ENCODE peak calls at places on chromosomes 4 and X, in four cellular contexts. H is sigmoid colon, I is stomach, F is esophagus muscularis mucosa. D is an unnamed sample.

GRCh38 chr4:114396808-114397207 is 201.8 kb upstream of the UGT8 start:
- DNase-seq in H (no peak), I (no peak), F (no peak), D (no peak)

GRCh38 chr4:173264245-173264959 is 69.8 kb downstream of the HMGB2 start:
- DNase-seq in H (peak; percentile 69), I (peak; percentile 34), F (no peak), D (no peak)

GRCh38 chrX:2707334-2707760 is 16.3 kb downstream of the CD99 start:
- DNase-seq in H (peak; percentile 76), I (peak; percentile 28), F (peak; percentile 95), D (peak; percentile 52)

GRCh38 chr4:5051210-5051691 is at the start of gene STK32B:
- DNase-seq in H (peak; percentile 83), I (peak; percentile 68), F (peak; percentile 92), D (peak; percentile 24)

GRCh38 chrX:114087543-114087942 is 496.3 kb upstream of the HTR2C start:
- DNase-seq in H (no peak), I (no peak), F (no peak), D (no peak)

GRCh38 chrX:121832446-121832845 is 785.0 kb downstream of the GLUD2 start:
- DNase-seq in H (no peak), I (no peak), F (no peak), D (no peak)

GRCh38 chr4:26162095-26162494 is 158.7 kb upstream of the RBPJ start:
- DNase-seq in H (no peak), I (no peak), F (no peak), D (no peak)

GRCh38 chr4:93199492-93199891 is 629.1 kb upstream of the ATOH1 start:
- DNase-seq in H (no peak), I (no peak), F (no peak), D (no peak)

GRCh38 chr4:61376301-61376700 is 176.2 kb downstream of the ADGRL3 start:
- DNase-seq in H (no peak), I (no peak), F (no peak), D (no peak)

GRCh38 chr4:1609901-1610790 is 74.0 kb downstream of the FAM53A start:
- DNase-seq in H (peak; percentile 61), I (no peak), F (no peak), D (no peak)

GRCh38 chrX:154298312-154298711 is 2.7 kb downstream of the TKTL1 start:
- DNase-seq in H (no peak), I (no peak), F (no peak), D (no peak)

GRCh38 chrX:20001615-20002014 is 10.8 kb upstream of the BCLAF3 start:
- DNase-seq in H (no peak), I (no peak), F (no peak), D (no peak)

GRCh38 chrX:2640436-2641150 is 50.5 kb upstream of the CD99 start:
- DNase-seq in H (no peak), I (no peak), F (no peak), D (no peak)

GRCh38 chr4:26000274-26000950 is 86.4 kb downstream of the SMIM20 start:
- DNase-seq in H (no peak), I (no peak), F (no peak), D (no peak)

GRCh38 chr4:129583868-129584267 is 487.9 kb downstream of the C4orf33 start:
- DNase-seq in H (no peak), I (no peak), F (no peak), D (peak; percentile 16)

GRCh38 chr4:148441986-148442829 is at the start of gene NR3C2:
- DNase-seq in H (peak; percentile 100), I (peak; percentile 99), F (peak; percentile 100), D (peak; percentile 99)

GRCh38 chrX:120672389-120672788 is 42.5 kb upstream of the C1GALT1C1 start:
- DNase-seq in H (peak; percentile 70), I (peak; percentile 30), F (no peak), D (peak; percentile 58)

GRCh38 chr4:168866635-168867034 is 143.4 kb downstream of the CBR4 start:
- DNase-seq in H (no peak), I (no peak), F (no peak), D (no peak)
- H3K27ac ChIP-seq in H (peak overlapping the region; percentile 99), I (no peak overlapping the region), F (peak overlapping the region; percentile 64), D (peak overlapping the region; percentile 35)

DNA sequence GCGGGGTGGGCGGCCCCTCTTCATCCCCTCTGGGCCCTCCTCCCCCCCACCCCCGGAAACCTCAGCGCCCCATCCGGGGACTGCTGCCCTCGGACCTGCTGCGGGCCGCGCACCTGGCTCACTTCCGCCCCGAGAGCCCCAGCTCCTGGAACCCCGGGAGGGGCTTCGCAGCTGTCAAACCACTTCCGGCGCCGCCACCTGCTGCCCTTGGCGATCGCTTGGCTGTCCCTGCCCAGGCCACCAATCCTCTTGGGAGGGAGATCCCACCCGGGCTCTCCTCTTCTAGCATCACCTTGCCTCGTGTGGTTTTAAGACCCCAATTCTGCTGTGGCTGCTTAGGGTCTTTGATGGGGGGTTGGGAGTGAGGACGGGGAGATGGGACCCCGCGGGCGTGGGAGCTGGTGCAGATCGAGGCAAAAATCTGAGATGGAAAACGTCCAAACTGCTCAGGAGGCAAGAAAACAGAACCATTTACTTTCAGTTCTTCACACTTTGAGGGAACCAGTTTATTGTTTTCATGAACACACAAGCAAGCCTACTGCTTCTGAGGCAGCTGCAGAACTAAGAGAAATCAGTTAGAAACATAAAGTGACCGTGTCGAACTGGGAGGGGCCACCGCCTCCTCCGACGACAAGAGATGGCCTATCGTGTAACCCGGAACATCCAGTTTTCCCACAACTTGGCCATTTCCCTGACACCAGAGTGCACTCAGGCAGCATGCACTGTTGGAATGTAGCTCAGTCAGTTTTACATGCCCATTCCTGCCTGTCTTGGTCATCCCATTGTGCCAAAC is 782 bp downstream of the MTMR1 start:
- DNase-seq in H (peak; percentile 69), I (peak; percentile 66), F (no peak), D (no peak)
- TF ChIP-seq POLR2A in H (no peak), I (no peak), F (no peak), D (peak; percentile 25)

GRCh38 chr4:118327554-118328241 is 25.1 kb downstream of the PRSS12 start:
- DNase-seq in H (no peak), I (no peak), F (no peak), D (no peak)
- TF ChIP-seq EP300 in H (no peak), I (no peak), F (no peak), D (no peak)

DNA sequence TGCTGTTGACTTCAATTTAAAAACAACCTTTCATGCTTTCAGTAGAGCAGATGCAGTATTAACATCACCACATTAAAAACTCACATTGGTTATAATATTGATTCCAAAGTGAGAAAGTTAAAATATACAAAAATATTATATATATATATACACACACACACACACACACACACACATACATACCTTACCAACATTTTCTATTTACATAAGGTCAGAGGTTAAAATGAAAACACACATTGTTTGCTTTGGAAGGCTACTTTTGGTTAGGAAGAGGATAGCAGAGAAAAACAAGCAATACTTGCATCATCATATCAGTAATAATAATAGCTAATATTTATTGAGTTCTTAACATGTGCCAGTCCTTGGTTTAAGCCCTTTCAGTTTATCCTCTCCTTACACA is 226.5 kb downstream of the PPP4R3C start:
- DNase-seq in H (no peak), I (no peak), F (no peak), D (no peak)
- H3K27ac ChIP-seq in H (no peak overlapping the region), I (no peak overlapping the region), F (no peak overlapping the region), D (no peak overlapping the region)

GRCh38 chr4:158669310-158669709 is 2.4 kb downstream of the C4orf46 start:
- DNase-seq in H (no peak), I (no peak), F (no peak), D (no peak)

GRCh38 chr4:158673633-158674032 is 1.5 kb downstream of the ETFDH start:
- DNase-seq in H (no peak), I (no peak), F (no peak), D (no peak)

GRCh38 chr4:158670975-158671664 is 567 bp downstream of the C4orf46 start:
- DNase-seq in H (peak; percentile 78), I (peak; percentile 76), F (no peak), D (peak; percentile 35)

GRCh38 chr4:158671665-158671914 is at the start of gene C4orf46:
- DNase-seq in H (no peak), I (no peak), F (peak; percentile 92), D (no peak)

GRCh38 chr4:158671915-158672806 is at the start of gene ETFDH:
- DNase-seq in H (peak; percentile 100), I (peak; percentile 98), F (peak; percentile 100), D (peak; percentile 98)
- TF ChIP-seq POLR2A in H (peak; percentile 43), I (no peak), F (peak; percentile 33), D (peak; percentile 82)

DNA sequence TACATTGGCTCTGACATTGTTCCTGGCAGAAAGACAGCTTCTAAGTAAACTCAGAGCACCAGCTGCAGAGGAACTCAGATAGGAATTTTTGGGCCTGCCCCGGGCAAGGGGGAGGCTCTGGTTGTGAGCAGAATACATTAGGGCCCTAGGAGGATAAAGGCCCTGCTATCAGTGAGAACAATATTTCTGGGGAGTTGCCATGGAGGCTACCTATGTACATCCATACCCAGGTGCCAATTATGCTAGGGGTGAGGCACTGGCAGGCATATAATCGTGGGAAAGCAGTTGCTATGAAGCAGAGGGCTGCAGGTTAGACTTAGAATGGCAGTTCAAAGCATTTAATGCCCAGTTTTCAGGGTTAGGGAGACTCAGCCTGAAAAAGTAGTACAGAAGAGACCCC is 273.5 kb upstream of the EDA2R start:
- DNase-seq in H (no peak), I (no peak), F (no peak), D (no peak)
- TF ChIP-seq EP300 in H (no peak), I (no peak), F (no peak), D (no peak)

DNA sequence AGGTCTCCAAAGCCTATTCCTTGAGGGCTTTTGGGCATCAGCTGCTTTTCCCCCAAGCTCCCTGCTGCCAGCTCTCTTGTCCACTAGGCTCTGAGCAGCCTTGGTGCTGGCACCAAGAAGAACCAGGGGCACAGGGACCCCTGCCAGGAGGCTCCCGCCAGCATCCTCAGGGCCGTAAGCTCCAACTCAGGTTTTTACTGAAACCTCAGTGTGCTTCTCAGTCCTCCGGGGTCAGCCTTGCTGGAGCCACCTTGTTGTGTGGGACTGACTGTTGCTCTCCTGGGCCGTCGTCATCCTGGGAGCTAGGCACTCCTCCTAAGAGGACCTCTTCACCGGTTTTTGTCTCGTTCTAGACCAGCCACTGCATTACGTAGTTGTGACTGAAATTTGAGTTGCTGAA is 38.9 kb downstream of the NOP14 start:
- DNase-seq in H (no peak), I (peak; percentile 24), F (no peak), D (no peak)
- H3K27ac ChIP-seq in H (no peak overlapping the region), I (peak overlapping the region; percentile 6), F (no peak overlapping the region), D (no peak overlapping the region)

GRCh38 chrX:80810365-80810978 is 795 bp upstream of the BRWD3 start:
- DNase-seq in H (no peak), I (no peak), F (no peak), D (no peak)

GRCh38 chrX:80807606-80808159 is 2.0 kb downstream of the BRWD3 start:
- DNase-seq in H (no peak), I (no peak), F (peak; percentile 92), D (no peak)

GRCh38 chrX:80808854-80809493 is 703 bp downstream of the BRWD3 start:
- DNase-seq in H (peak; percentile 70), I (no peak), F (no peak), D (no peak)

GRCh38 chrX:80806557-80806956 is 3.1 kb downstream of the BRWD3 start:
- DNase-seq in H (no peak), I (no peak), F (no peak), D (no peak)

GRCh38 chrX:80808160-80808735 is 1.4 kb downstream of the BRWD3 start:
- DNase-seq in H (peak; percentile 86), I (peak; percentile 79), F (no peak), D (peak; percentile 74)
- TF ChIP-seq POLR2A in H (no peak), I (no peak), F (no peak), D (no peak)

DNA sequence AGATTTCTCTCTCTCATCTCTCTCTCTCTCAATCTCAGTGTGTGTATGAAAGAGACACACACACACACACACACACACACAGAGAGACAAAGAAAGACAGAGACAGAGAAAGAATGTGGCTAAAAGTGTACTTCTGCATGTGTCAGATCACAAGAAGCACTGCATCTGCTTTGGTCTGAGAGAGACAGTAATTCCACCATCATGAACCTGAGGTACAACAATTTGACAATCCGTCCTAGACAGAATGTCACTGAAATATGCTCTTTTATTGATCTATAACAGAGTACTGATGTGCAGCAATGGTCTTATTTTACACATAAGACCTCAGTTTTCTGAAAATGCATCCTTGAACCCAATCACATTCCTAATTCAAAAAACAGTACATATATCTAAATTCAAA is 576.2 kb upstream of the SMIM31 start:
- DNase-seq in H (no peak), I (no peak), F (no peak), D (no peak)
- TF ChIP-seq EP300 in H (no peak), I (no peak), F (no peak), D (no peak)

D was measured in tibial nerve.